ENCODE peak calls at places on chromosomes 2 and 18, in seven cellular contexts. G is stimulated activated CD4-positive, alpha-beta T cell treated with anti-CD3 and anti-CD28 coated beads, Interleukin-4, amount 100 ng/mL, for 48 hours; P is kidney; W is adipocyte; H is iPS-NIHi11; C is T-helper 17 cell; M is effector CD4-positive, alpha-beta T cell. L is an unnamed sample.

GRCh38 chr2:288743-289361 is 961 bp upstream of the ALKAL2 start:
- DNase-seq in G (no peak), P (no peak), W (peak), H (peak), C (no peak), M (no peak), L (no peak)

GRCh38 chr18:74251297-74252031 is 40.3 kb downstream of the CYB5A start:
- DNase-seq in G (no peak), P (no peak), W (peak), H (no peak), C (no peak), M (no peak), L (no peak)

GRCh38 chr2:240170883-240171282 is 30.4 kb upstream of the OTOS start:
- DNase-seq in G (no peak), P (peak), W (no peak), H (no peak), C (no peak), M (no peak), L (no peak)

GRCh38 chr2:8701980-8702379 is 20.1 kb downstream of the ID2 start:
- DNase-seq in G (no peak), P (no peak), W (no peak), H (no peak), C (no peak), M (no peak), L (no peak)

GRCh38 chr2:73952499-73953446 is 26.1 kb downstream of the DGUOK start:
- DNase-seq in G (no peak), P (no peak), W (peak), H (no peak), C (no peak), M (no peak), L (no peak)

GRCh38 chr2:70994445-70995226 is at the start of gene TEX261:
- DNase-seq in G (peak), P (peak), W (peak), H (peak), C (peak), M (peak), L (peak)

GRCh38 chr2:132891456-132891855 is 221.5 kb upstream of the LYPD1 start:
- DNase-seq in G (no peak), P (no peak), W (no peak), H (no peak), C (no peak), M (no peak), L (no peak)

GRCh38 chr18:70376137-70376913 is 87.5 kb downstream of the SOCS6 start:
- DNase-seq in G (no peak), P (no peak), W (no peak), H (no peak), C (no peak), M (no peak), L (no peak)

GRCh38 chr2:187936228-187936627 is 355.4 kb upstream of the GULP1 start:
- DNase-seq in G (no peak), P (no peak), W (no peak), H (no peak), C (no peak), M (no peak), L (no peak)

GRCh38 chr18:666177-666576 is 8.7 kb downstream of the TYMS start:
- DNase-seq in G (no peak), P (no peak), W (no peak), H (peak), C (no peak), M (no peak), L (no peak)

GRCh38 chr2:96321230-96322103 is 3.6 kb upstream of the ITPRIPL1 start:
- DNase-seq in G (peak), P (peak), W (peak), H (peak), C (peak), M (peak), L (peak)

L was measured in left ventricle myocardium superior.